ENCODE peak calls at places on chromosomes 2 and 18, in five cellular contexts. F is HepG2, Z is K562, B is A549, E is GM12878. U is an unnamed sample.

GRCh38 chr2:25063876-25064660 is 22.2 kb downstream of the EFR3B start:
- DNase-seq in F (no peak), Z (no peak), B (no peak), E (peak; percentile 39), U (no peak)

GRCh38 chr2:47402555-47402804 is 476 bp upstream of the MSH2 start:
- DNase-seq in F (no peak), Z (no peak), B (peak; percentile 18), E (no peak), U (no peak)

GRCh38 chr2:180675170-180675569 is 305.2 kb upstream of the UBE2E3 start:
- DNase-seq in F (no peak), Z (no peak), B (no peak), E (no peak), U (no peak)

GRCh38 chr2:228522276-228522675 is 340.8 kb upstream of the SPHKAP start:
- DNase-seq in F (no peak), Z (no peak), B (no peak), E (no peak), U (no peak)

GRCh38 chr2:233410191-233410760 is 56.0 kb downstream of the DGKD start:
- DNase-seq in F (no peak), Z (no peak), B (no peak), E (no peak), U (peak; percentile 54)

GRCh38 chr18:30889582-30890301 is 152.8 kb downstream of the DSC3 start:
- DNase-seq in F (no peak), Z (peak; percentile 60), B (no peak), E (no peak), U (peak; percentile 33)

GRCh38 chr2:182636694-182637093 is 79.4 kb upstream of the DNAJC10 start:
- DNase-seq in F (no peak), Z (no peak), B (no peak), E (no peak), U (no peak)

GRCh38 chr2:37376421-37377186 is 32.2 kb downstream of the QPCT start:
- DNase-seq in F (no peak), Z (no peak), B (no peak), E (peak; percentile 78), U (no peak)

GRCh38 chr2:68937346-68938055 is 15.2 kb downstream of the GKN2 start:
- DNase-seq in F (no peak), Z (no peak), B (no peak), E (no peak), U (no peak)

GRCh38 chr2:8148260-8148880 is 533.5 kb upstream of the ID2 start:
- DNase-seq in F (no peak), Z (no peak), B (peak; percentile 32), E (no peak), U (peak; percentile 80)

GRCh38 chr2:21118302-21118920 is 5.4 kb upstream of the TDRD15 start:
- DNase-seq in F (peak; percentile 81), Z (peak; percentile 33), B (peak; percentile 18), E (no peak), U (peak; percentile 59)

GRCh38 chr18:75248426-75249191 is 38.0 kb downstream of the TSHZ1 start:
- DNase-seq in F (no peak), Z (no peak), B (no peak), E (no peak), U (no peak)

GRCh38 chr2:202376460-202377307 is 557 bp downstream of the BMPR2 start:
- DNase-seq in F (no peak), Z (peak; percentile 51), B (no peak), E (no peak), U (peak; percentile 59)

GRCh38 chr2:152304845-152305244 is 30.1 kb upstream of the FMNL2 start:
- DNase-seq in F (no peak), Z (no peak), B (no peak), E (no peak), U (no peak)

GRCh38 chr2:141331127-141331526 is 799.7 kb downstream of the LRP1B start:
- DNase-seq in F (no peak), Z (no peak), B (peak; percentile 1), E (no peak), U (peak; percentile 5)

GRCh38 chr2:174400853-174401252 is 5.3 kb downstream of the SCRN3 start:
- DNase-seq in F (no peak), Z (no peak), B (no peak), E (no peak), U (no peak)

GRCh38 chr2:6442252-6442651 is 423.5 kb downstream of the CMPK2 start:
- DNase-seq in F (no peak), Z (no peak), B (no peak), E (no peak), U (no peak)

GRCh38 chr2:120873958-120874357 is 138.3 kb downstream of the GLI2 start:
- DNase-seq in F (no peak), Z (no peak), B (no peak), E (no peak), U (no peak)

GRCh38 chr18:45059695-45060094 is 379.0 kb downstream of the SETBP1 start:
- DNase-seq in F (no peak), Z (peak; percentile 73), B (peak; percentile 1), E (no peak), U (peak; percentile 14)

GRCh38 chr2:215521031-215521430 is 85.2 kb upstream of the FN1 start:
- DNase-seq in F (no peak), Z (no peak), B (no peak), E (no peak), U (no peak)

GRCh38 chr2:120104002-120104467 is 91.2 kb downstream of the EPB41L5 start:
- DNase-seq in F (no peak), Z (no peak), B (no peak), E (no peak), U (peak; percentile 39)

GRCh38 chr2:16281451-16282330 is 341.3 kb downstream of the MYCN start:
- DNase-seq in F (peak; percentile 41), Z (peak; percentile 42), B (peak; percentile 31), E (no peak), U (no peak)

GRCh38 chr18:63152791-63153190 is 166.8 kb downstream of the BCL2 start:
- DNase-seq in F (no peak), Z (no peak), B (no peak), E (no peak), U (no peak)

GRCh38 chr2:205687018-205687956 is 5.0 kb downstream of the NRP2 start:
- DNase-seq in F (no peak), Z (no peak), B (no peak), E (no peak), U (no peak)

GRCh38 chr2:32136097-32136496 is 29.6 kb upstream of the SLC30A6 start:
- DNase-seq in F (no peak), Z (no peak), B (no peak), E (no peak), U (no peak)

GRCh38 chr2:235216901-235217300 is 265.1 kb downstream of the SH3BP4 start:
- DNase-seq in F (no peak), Z (no peak), B (no peak), E (no peak), U (no peak)

GRCh38 chr2:63055510-63056308 is 5.1 kb downstream of the OTX1 start:
- DNase-seq in F (no peak), Z (no peak), B (no peak), E (no peak), U (no peak)

DNA sequence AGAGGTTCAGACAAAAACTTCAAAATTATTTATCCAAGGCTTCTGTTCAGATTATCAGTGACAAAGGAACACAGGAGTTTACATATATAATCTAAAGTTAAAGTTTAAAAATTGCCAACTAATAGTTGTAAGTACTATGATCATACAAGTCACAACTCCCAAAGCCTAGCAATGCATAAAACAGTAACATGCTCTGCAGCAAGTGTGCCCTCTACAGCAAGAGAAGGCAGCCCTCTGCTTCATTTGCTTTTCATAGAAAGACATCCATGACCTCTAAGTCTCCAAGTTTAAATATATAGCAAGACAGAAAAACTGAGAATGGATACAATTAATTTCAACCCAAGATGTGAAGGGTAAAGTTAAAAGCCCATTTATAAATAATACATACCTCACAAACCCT is 13.3 kb downstream of the RAB1A start:
- DNase-seq in F (no peak), Z (no peak), B (no peak), E (no peak), U (no peak)
- H3K4me1 ChIP-seq in F (peaks cover 47% of the 10 kb centered on the region), Z (peaks cover 2% of the 10 kb centered on the region), B (peaks cover 11% of the 10 kb centered on the region), E (no peaks in the 10 kb centered on the region), U (no peaks in the 10 kb centered on the region)

GRCh38 chr2:60819155-60819862 is 62.1 kb upstream of the REL start:
- DNase-seq in F (no peak), Z (no peak), B (no peak), E (no peak), U (no peak)
- TF ChIP-seq MYC in F (no peak), Z (no peak), B (no peak), E (no peak), U (no peak)

DNA sequence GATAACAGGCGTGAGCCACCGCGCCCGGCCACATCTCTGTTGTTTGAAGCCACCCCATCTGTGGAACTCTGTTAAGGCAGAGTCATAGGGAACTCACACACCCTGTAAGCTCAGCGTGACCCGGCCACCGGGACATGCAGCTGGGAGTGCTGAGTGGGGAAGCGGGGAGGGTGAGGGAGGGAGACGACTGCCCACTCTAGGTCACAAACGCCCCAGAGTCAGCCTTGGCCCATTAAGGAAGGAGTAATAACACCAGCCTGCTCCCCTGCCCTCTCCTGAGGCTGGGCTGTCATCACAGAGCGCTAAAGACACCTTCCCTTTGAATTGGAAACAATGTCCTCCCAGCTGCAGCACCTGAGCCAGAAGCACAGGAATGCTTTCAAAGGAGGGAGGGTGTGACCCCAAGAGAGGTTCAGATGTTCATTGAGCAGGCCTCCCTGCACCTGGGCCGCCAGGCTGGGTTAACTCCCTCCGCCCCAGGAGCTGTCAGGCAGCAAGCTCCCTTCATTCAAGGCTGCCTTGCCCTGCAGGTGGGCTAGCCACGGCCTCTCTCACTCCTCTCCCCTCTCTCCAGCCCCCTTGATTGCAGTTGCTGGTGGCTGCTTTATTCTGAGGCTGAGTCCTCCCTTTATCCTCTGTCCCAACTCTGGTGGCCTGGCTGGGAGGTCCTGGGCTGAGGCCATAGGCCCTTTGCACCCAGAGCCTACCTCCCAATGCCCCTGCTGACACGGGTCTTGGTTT is 77.2 kb upstream of the HPCAL1 start:
- DNase-seq in F (no peak), Z (no peak), B (no peak), E (no peak), U (no peak)
- H3K4me1 ChIP-seq in F (peaks cover 50% of the 10 kb centered on the region), Z (peaks cover 9% of the 10 kb centered on the region), B (peaks cover 6% of the 10 kb centered on the region), E (no peaks in the 10 kb centered on the region), U (no peaks in the 10 kb centered on the region)

GRCh38 chr2:207469953-207470699 is 59.6 kb upstream of the CREB1 start:
- DNase-seq in F (no peak), Z (no peak), B (no peak), E (no peak), U (no peak)

GRCh38 chr2:207465894-207466293 is 63.9 kb upstream of the CREB1 start:
- DNase-seq in F (no peak), Z (no peak), B (no peak), E (no peak), U (no peak)

GRCh38 chr2:207468504-207468903 is 61.3 kb upstream of the CREB1 start:
- DNase-seq in F (no peak), Z (no peak), B (no peak), E (no peak), U (no peak)

GRCh38 chr2:207469380-207469779 is 60.4 kb upstream of the CREB1 start:
- DNase-seq in F (no peak), Z (no peak), B (no peak), E (no peak), U (no peak)

DNA sequence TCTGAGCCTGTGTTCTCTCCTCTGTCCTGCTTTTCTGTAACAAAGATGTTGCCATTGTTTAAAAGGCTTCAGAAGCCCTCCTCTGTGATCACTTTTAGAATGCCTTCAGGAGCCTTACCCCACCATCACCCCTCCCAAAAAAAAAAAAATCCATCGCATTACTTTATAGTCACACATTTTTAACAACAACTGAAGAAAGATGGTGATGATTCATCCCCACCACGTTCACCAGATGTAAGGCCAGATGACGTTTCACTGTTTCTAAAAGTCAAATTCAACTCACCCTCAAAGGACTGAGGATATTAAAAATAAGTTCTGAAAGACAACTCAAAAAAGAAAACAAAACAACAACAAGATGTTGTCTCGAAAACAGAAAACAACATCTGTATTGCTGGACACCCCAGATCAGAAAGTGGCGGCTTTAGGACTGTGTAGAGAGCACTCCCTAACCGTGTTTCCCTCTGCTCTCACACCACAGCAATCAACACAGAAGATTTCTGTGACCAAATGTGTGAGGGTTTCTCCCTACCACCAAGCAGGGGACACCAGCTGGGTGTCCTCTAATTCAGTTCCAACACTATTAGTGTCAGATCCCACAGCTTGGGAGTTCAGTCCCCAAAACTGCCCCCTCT is 61.9 kb upstream of the CREB1 start:
- DNase-seq in F (no peak), Z (no peak), B (no peak), E (peak; percentile 16), U (no peak)
- TF ChIP-seq MYC in F (no peak), Z (no peak), B (no peak), E (no peak), U (no peak)